ENCODE peak calls at places on chromosomes 11 and 22, in four cellular contexts. K, Z, G and Q are unnamed samples.

GRCh38 chr22:38700271-38700788 is 413 bp downstream of the JOSD1 start:
- DNase-seq in K (no peak), Z (no peak), G (no peak), Q (no peak)

GRCh38 chr22:23913306-23913660 is 19.1 kb downstream of the MIF start:
- DNase-seq in K (no peak), Z (no peak), G (no peak), Q (no peak)

GRCh38 chr11:118200901-118201680 is 23.7 kb downstream of the JAML start:
- DNase-seq in K (peak), Z (no peak), G (no peak), Q (no peak)

GRCh38 chr11:20048246-20048645 is 112.0 kb downstream of the DBX1 start:
- DNase-seq in K (no peak), Z (no peak), G (no peak), Q (no peak)

GRCh38 chr22:25746012-25746373 is 4.0 kb downstream of the MYO18B start:
- DNase-seq in K (no peak), Z (no peak), G (no peak), Q (no peak)

GRCh38 chr11:17643506-17644405 is 75.6 kb upstream of the MYOD1 start:
- DNase-seq in K (no peak), Z (no peak), G (no peak), Q (no peak)

GRCh38 chr22:27116295-27116694 is 458.9 kb downstream of the MIAT start:
- DNase-seq in K (no peak), Z (no peak), G (no peak), Q (no peak)

GRCh38 chr11:109132539-109132938 is 289.5 kb upstream of the C11orf87 start:
- DNase-seq in K (no peak), Z (no peak), G (no peak), Q (no peak)

GRCh38 chr22:49724893-49725489 is 102.7 kb downstream of the BRD1 start:
- DNase-seq in K (peak), Z (peak), G (peak), Q (peak)

GRCh38 chr11:9753031-9753430 is 89.2 kb downstream of the SWAP70 start:
- DNase-seq in K (no peak), Z (no peak), G (no peak), Q (no peak)

GRCh38 chr22:40418366-40419201 is 48.2 kb downstream of the SGSM3 start:
- DNase-seq in K (no peak), Z (no peak), G (no peak), Q (no peak)

GRCh38 chr11:8624698-8625097 is 30.7 kb upstream of the STK33 start:
- DNase-seq in K (no peak), Z (no peak), G (no peak), Q (no peak)

GRCh38 chr11:558503-558902 is 2.0 kb downstream of the LMNTD2 start:
- DNase-seq in K (no peak), Z (no peak), G (no peak), Q (no peak)

GRCh38 chr11:44199816-44200215 is 104.3 kb downstream of the EXT2 start:
- DNase-seq in K (no peak), Z (no peak), G (no peak), Q (no peak)

GRCh38 chr11:47359586-47359985 is 7.1 kb upstream of the MYBPC3 start:
- DNase-seq in K (no peak), Z (no peak), G (no peak), Q (no peak)

GRCh38 chr11:10762185-10762584 is 11.1 kb downstream of the CTR9 start:
- DNase-seq in K (no peak), Z (no peak), G (no peak), Q (no peak)

GRCh38 chr11:129895126-129896041 is at the start of gene NFRKB:
- DNase-seq in K (peak), Z (peak), G (peak), Q (peak)

GRCh38 chr22:33909075-33909458 is 11.2 kb downstream of the LARGE1 start:
- DNase-seq in K (no peak), Z (no peak), G (peak), Q (peak)

GRCh38 chr11:132008226-132008625 is 637.8 kb downstream of the NTM start:
- DNase-seq in K (no peak), Z (no peak), G (no peak), Q (no peak)

GRCh38 chr22:46613606-46613997 is 6.6 kb upstream of the GRAMD4 start:
- DNase-seq in K (no peak), Z (no peak), G (no peak), Q (no peak)

GRCh38 chr11:84407091-84407490 is 1120.9 kb upstream of the CCDC90B start:
- DNase-seq in K (no peak), Z (no peak), G (no peak), Q (no peak)

GRCh38 chr11:32090774-32091370 is at the start of gene RCN1:
- DNase-seq in K (no peak), Z (no peak), G (peak), Q (peak)

GRCh38 chr11:20672575-20672974 is 3.2 kb downstream of the NELL1 start:
- DNase-seq in K (no peak), Z (no peak), G (no peak), Q (no peak)

GRCh38 chr22:45318168-45318557 is 8.4 kb downstream of the FAM118A start:
- DNase-seq in K (peak), Z (peak), G (peak), Q (peak)